ENCODE peak calls at places on chromosomes 2 and 18, in five cellular contexts. O, Q, Y, W and X are unnamed samples. For H3K4me1 and H3K9me3, the result is how much of the 10 kb centered on the place peaks cover.

GRCh38 chr2:136225950-136226835 is 108.2 kb upstream of the CXCR4 start:
- DNase-seq in Y (no peak), O (no peak), Q (no peak), W (no peak), X (peak)

GRCh38 chr2:195664528-195664927 is 7.5 kb downstream of the SLC39A10 start:
- DNase-seq in Q (no peak), Y (no peak), W (no peak), O (no peak), X (peak)

GRCh38 chr2:16948073-16948472 is 282.4 kb upstream of the CYRIA start:
- DNase-seq in Y (no peak), W (no peak), O (no peak), Q (no peak), X (no peak)

GRCh38 chr2:10817413-10817812 is 4.8 kb upstream of the PDIA6 start:
- DNase-seq in W (no peak), O (no peak), Q (peak), Y (no peak), X (no peak)

GRCh38 chr2:20781656-20782265 is 41.1 kb downstream of the LDAH start:
- DNase-seq in Q (peak), Y (no peak), O (no peak), W (no peak), X (no peak)

GRCh38 chr2:99636432-99637034 is 146.7 kb upstream of the REV1 start:
- DNase-seq in W (no peak), Y (peak), O (peak), Q (no peak), X (no peak)

GRCh38 chr2:54728669-54729120 is 5.2 kb downstream of the EML6 start:
- DNase-seq in Q (no peak), W (no peak), Y (no peak), O (no peak), X (no peak)

GRCh38 chr2:27086722-27087446 is at the start of gene KHK:
- DNase-seq in Y (peak), Q (peak), W (peak), O (peak), X (peak)

GRCh38 chr18:52395146-52395852 is 55.3 kb downstream of the DCC start:
- DNase-seq in Q (no peak), Y (no peak), O (no peak), W (no peak), X (no peak)

GRCh38 chr2:113762377-113763118 is 6.1 kb upstream of the SLC35F5 start:
- DNase-seq in W (no peak), Y (no peak), O (no peak), Q (no peak), X (no peak)

GRCh38 chr18:55448390-55448789 is 139.6 kb downstream of the TCF4 start:
- DNase-seq in W (no peak), O (no peak), Q (no peak), Y (no peak), X (no peak)

GRCh38 chr2:26356771-26357170 is 10.2 kb upstream of the ADGRF3 start:
- DNase-seq in W (no peak), Y (no peak), Q (no peak), O (no peak), X (no peak)

GRCh38 chr2:99386011-99386410 is 48.8 kb downstream of the EIF5B start:
- DNase-seq in Q (no peak), Y (no peak), W (no peak), O (no peak), X (no peak)

GRCh38 chr2:70367722-70368323 is 66.0 kb upstream of the FAM136A start:
- DNase-seq in O (peak), Q (peak), W (no peak), Y (no peak), X (no peak)

GRCh38 chr2:58449286-58450010 is 208.3 kb upstream of the FANCL start:
- DNase-seq in Y (no peak), Q (peak), W (no peak), O (no peak), X (no peak)

GRCh38 chr2:24046599-24046929 is 627 bp downstream of the WDCP start:
- DNase-seq in Y (no peak), O (no peak), W (no peak), Q (no peak), X (no peak)

GRCh38 chr2:24046930-24047702 is at the start of gene WDCP:
- DNase-seq in Y (peak), Q (peak), W (peak), O (peak), X (peak)

GRCh38 chr2:24048662-24049484 is 668 bp upstream of the FKBP1B start:
- DNase-seq in W (no peak), O (no peak), Y (no peak), Q (peak), X (no peak)

GRCh38 chr2:24047703-24048033 is 477 bp upstream of the WDCP start:
- DNase-seq in O (no peak), Y (no peak), Q (peak), W (no peak), X (no peak)

DNA sequence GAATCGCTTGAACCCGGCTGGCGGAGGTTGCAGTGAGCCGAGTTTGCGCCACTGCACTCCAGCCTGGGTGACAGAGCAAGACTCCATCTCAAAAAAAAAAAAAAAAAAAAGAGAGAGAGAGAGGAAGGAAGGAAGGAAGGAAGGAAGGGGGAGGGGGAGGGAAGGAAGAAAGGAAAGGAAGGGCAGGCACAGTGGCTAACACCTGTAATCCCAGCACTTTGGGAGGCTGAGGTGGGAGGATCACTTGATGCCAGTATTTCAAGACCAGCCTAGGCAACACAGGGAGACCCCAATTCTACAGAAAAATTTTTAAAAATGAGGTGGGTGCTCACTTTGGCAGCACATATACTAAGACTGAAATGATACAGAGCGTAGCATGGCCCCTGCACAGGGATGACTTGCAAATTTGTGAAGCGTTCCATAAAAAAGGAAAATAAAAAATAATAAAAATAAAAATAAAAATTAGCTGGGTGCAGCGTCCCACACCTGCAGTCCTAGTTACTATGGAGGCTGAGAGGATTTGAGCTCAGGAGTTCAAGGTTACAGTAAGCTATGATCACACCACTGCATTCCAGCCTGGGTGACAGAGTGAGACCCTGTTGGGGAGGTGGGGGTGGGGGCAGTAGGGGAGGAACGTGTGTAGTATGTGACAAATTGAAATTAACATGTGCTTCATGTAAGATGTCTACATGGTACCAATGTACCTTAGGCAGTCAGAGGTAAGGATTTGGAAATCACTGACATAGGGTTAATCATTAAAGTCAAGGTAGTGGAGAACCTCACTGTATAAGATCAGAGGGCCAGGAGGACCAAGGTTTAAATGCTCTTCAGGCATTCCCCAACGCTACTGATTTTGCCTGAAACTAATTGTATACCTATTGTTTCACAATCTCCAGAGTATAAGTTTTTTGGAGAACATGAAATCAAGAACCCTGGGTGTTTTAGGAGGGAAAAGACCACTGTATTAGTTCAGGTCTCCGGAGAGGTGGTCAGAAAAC is 1.4 kb downstream of the WDCP start:
- DNase-seq in O (no peak), Q (no peak), W (no peak), Y (no peak), X (no peak)
- H3K4me3 ChIP-seq in O (no peak), Q (peak), W (no peak), Y (no peak), X (no peak)

GRCh38 chr2:241185961-241186360 is 2.5 kb upstream of the ANO7 start:
- DNase-seq in W (no peak), O (no peak), Q (no peak), Y (no peak), X (no peak)

GRCh38 chr2:241187835-241188234 is 642 bp upstream of the ANO7 start:
- DNase-seq in W (no peak), O (no peak), Q (no peak), Y (no peak), X (no peak)

GRCh38 chr2:241189093-241189855 is 797 bp downstream of the ANO7 start:
- DNase-seq in Q (no peak), O (no peak), W (no peak), Y (no peak), X (no peak)

GRCh38 chr2:241188386-241189092 is at the start of gene ANO7:
- DNase-seq in O (peak), Y (no peak), Q (no peak), W (no peak), X (no peak)

GRCh38 chr2:241187101-241187690 is 1.3 kb upstream of the ANO7 start:
- DNase-seq in Y (no peak), O (no peak), Q (no peak), W (no peak), X (no peak)
- H3K4me1 ChIP-seq in Y (under half), O (under half), Q (under half), W (under half), X (under half)

GRCh38 chr18:66329716-66330115 is 274.2 kb downstream of the CDH19 start:
- DNase-seq in W (no peak), O (no peak), Y (no peak), Q (no peak), X (no peak)
- H3K9me3 ChIP-seq in W (under half), O (under half), Y (under half), Q (under half), X (under half)

GRCh38 chr2:141782574-141782973 is 348.2 kb downstream of the LRP1B start:
- DNase-seq in O (no peak), W (no peak), Y (no peak), Q (no peak), X (no peak)
- H3K4me3 ChIP-seq in O (no peak), W (no peak), Y (no peak), Q (no peak), X (no peak)

GRCh38 chr2:45257820-45258219 is 248.6 kb upstream of the SIX2 start:
- DNase-seq in O (no peak), Y (no peak), Q (no peak), W (no peak), X (no peak)

GRCh38 chr2:45259547-45260160 is 250.4 kb upstream of the SIX2 start:
- DNase-seq in O (no peak), W (no peak), Q (no peak), Y (no peak), X (no peak)

GRCh38 chr2:45256867-45257641 is 247.8 kb upstream of the SIX2 start:
- DNase-seq in Q (no peak), O (no peak), W (no peak), Y (no peak), X (no peak)

GRCh38 chr2:45259144-45259543 is 249.9 kb upstream of the SIX2 start:
- DNase-seq in O (no peak), W (no peak), Y (no peak), Q (no peak), X (no peak)

GRCh38 chr2:45258251-45258775 is 249.1 kb upstream of the SIX2 start:
- DNase-seq in Q (no peak), W (no peak), Y (no peak), O (no peak), X (no peak)
- H3K4me1 ChIP-seq in Q (under half), W (under half), Y (under half), O (under half), X (under half)

GRCh38 chr2:178568227-178568626 is 88.0 kb downstream of the PLEKHA3 start:
- DNase-seq in Q (no peak), O (no peak), Y (no peak), W (no peak), X (no peak)
- H3K9me3 ChIP-seq in Q (under half), O (under half), Y (under half), W (under half), X (half or more)

DNA sequence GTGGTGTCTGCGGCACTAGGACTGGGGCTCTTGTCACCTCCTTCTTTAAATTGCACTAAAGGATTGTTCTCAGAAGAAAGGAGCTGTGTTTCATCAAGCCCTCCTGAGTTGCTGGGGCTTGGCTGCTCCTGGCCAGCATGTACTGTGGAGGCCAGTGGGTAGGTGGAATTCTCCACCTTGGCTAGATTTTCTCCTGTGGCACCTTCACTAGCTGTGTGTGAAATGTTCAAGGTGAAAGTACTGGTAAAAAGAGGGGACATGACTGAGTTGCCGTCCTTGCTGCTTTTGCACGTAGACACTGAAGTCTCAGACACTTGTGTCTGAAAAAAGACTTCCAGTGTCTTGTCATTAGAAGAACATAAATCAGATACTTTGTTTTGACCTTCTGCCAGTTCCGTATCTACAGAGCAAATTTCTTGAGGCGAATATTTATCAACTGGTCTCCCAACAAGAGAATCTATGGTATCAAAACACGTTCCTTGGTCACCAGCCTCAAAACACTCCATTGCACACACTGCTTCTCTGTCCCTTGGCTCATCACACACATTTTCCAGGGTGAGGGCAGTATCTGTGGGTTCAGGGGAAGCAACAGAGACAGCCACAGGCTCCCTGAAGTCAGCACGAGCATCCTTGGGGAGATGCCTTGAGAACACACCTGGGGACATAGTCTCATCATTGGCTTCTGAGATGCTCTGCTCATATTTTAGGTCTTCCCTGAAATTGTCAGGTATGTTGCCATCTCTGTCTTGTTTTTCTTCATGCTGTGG is 91.4 kb downstream of the ALPK2 start:
- DNase-seq in O (no peak), Y (no peak), W (no peak), Q (no peak), X (no peak)
- H3K4me3 ChIP-seq in O (no peak), Y (no peak), W (no peak), Q (no peak), X (no peak)

GRCh38 chr2:172972005-172972619 is 103.5 kb upstream of the MAP3K20 start:
- DNase-seq in Y (peak), W (no peak), O (peak), Q (peak), X (no peak)
- H3K4me1 ChIP-seq in Y (under half), W (under half), O (under half), Q (under half), X (under half)